ENCODE peak calls at places on chromosomes 2 and 18, in five cellular contexts. G, P, B, H and R are unnamed samples.

GRCh38 chr2:203688798-203689197 is 17.6 kb upstream of the CD28 start:
- DNase-seq in B (no peak), P (no peak), H (peak), G (peak), R (peak)

GRCh38 chr18:74485860-74486849 is 10.0 kb upstream of the CNDP2 start:
- DNase-seq in G (no peak), B (no peak), H (no peak), P (no peak), R (no peak)

GRCh38 chr2:145114726-145115125 is 594.8 kb upstream of the ZEB2 start:
- DNase-seq in H (no peak), G (no peak), P (no peak), B (no peak), R (no peak)

GRCh38 chr18:63439334-63439733 is 17.1 kb upstream of the VPS4B start:
- DNase-seq in H (peak), B (peak), G (peak), P (no peak), R (no peak)

GRCh38 chr2:160608525-160609085 is 115.0 kb upstream of the RBMS1 start:
- DNase-seq in G (no peak), B (no peak), H (no peak), P (no peak), R (no peak)

GRCh38 chr2:36701918-36702317 is 5.4 kb downstream of the VIT start:
- DNase-seq in B (no peak), H (no peak), G (no peak), P (no peak), R (no peak)

GRCh38 chr2:238911376-238912227 is 63.7 kb downstream of the TWIST2 start:
- DNase-seq in H (no peak), G (no peak), P (no peak), B (no peak), R (no peak)

GRCh38 chr2:44269831-44270230 is 5.4 kb upstream of the SLC3A1 start:
- DNase-seq in H (no peak), B (no peak), P (no peak), G (no peak), R (no peak)

GRCh38 chr18:49631146-49631866 is 69.4 kb downstream of the LIPG start:
- DNase-seq in B (no peak), H (no peak), G (no peak), P (no peak), R (no peak)

GRCh38 chr18:76373297-76373696 is 121.7 kb downstream of the ZNF516 start:
- DNase-seq in H (no peak), G (no peak), B (no peak), P (no peak), R (no peak)

GRCh38 chr2:9030882-9031645 is 27.6 kb upstream of the MBOAT2 start:
- DNase-seq in B (no peak), H (peak), G (no peak), P (no peak), R (no peak)

GRCh38 chr18:23658296-23658695 is 4.4 kb downstream of the ANKRD29 start:
- DNase-seq in B (no peak), P (no peak), G (no peak), H (no peak), R (no peak)

GRCh38 chr2:217713395-217714267 is 289.2 kb downstream of the TNS1 start:
- DNase-seq in G (peak), P (peak), H (no peak), B (peak), R (no peak)

GRCh38 chr2:172693037-172693436 is 42.6 kb upstream of the RAPGEF4 start:
- DNase-seq in P (peak), H (peak), B (peak), G (peak), R (peak)

GRCh38 chr2:85779641-85780315 is 26.0 kb downstream of the ATOH8 start:
- DNase-seq in G (peak), B (no peak), P (no peak), H (no peak), R (no peak)

GRCh38 chr2:151632993-151633592 is 101.2 kb downstream of the NEB start:
- DNase-seq in B (no peak), H (no peak), P (no peak), G (peak), R (peak)

GRCh38 chr2:61978522-61978921 is 73.0 kb downstream of the COMMD1 start:
- DNase-seq in H (no peak), G (peak), B (peak), P (no peak), R (no peak)

GRCh38 chr2:5696741-5697521 is 4.7 kb downstream of the SOX11 start:
- DNase-seq in P (no peak), G (no peak), B (no peak), H (no peak), R (no peak)

GRCh38 chr2:96329416-96329815 is 4.3 kb downstream of the ITPRIPL1 start:
- DNase-seq in B (no peak), P (no peak), H (peak), G (no peak), R (no peak)

GRCh38 chr2:28292491-28292890 is 100.2 kb upstream of the FOSL2 start:
- DNase-seq in B (no peak), H (no peak), P (no peak), G (no peak), R (no peak)